ENCODE peak calls at places on chromosome 21, in seven cellular contexts. One of them, this sample, is unnamed.
A peak's percentile ranks its signal among the peaks of the same experiment; 100 is the strongest.

GRCh38 chr21:31198575-31198974 is 145.5 kb downstream of the TIAM1 start:
- DNase-seq in endodermal cell: no peak
- DNase-seq in GM23338: peak; percentile 71
- DNase-seq in PC-9: no peak
- DNase-seq in AG04450: peak; percentile 24
- DNase-seq in mesendoderm: peak; percentile 49
- DNase-seq in A549: peak; percentile 13
- DNase-seq in this sample: peak; percentile 25

GRCh38 chr21:31204801-31205200 is 139.3 kb downstream of the TIAM1 start:
- DNase-seq in endodermal cell: no peak
- DNase-seq in GM23338: no peak
- DNase-seq in PC-9: no peak
- DNase-seq in AG04450: no peak
- DNase-seq in mesendoderm: no peak
- DNase-seq in A549: no peak
- DNase-seq in this sample: no peak

GRCh38 chr21:31894441-31894840 is 21.6 kb downstream of the HUNK start:
- DNase-seq in endodermal cell: peak; percentile 36
- DNase-seq in GM23338: no peak
- DNase-seq in PC-9: no peak
- DNase-seq in AG04450: no peak
- DNase-seq in mesendoderm: peak; percentile 27
- DNase-seq in A549: no peak
- DNase-seq in this sample: no peak

GRCh38 chr21:32645261-32646182 is 33.3 kb upstream of the CFAP298 start:
- DNase-seq in endodermal cell: peak; percentile 89
- DNase-seq in GM23338: peak; percentile 76
- DNase-seq in PC-9: no peak
- DNase-seq in AG04450: no peak
- DNase-seq in mesendoderm: peak; percentile 48
- DNase-seq in A549: no peak
- DNase-seq in this sample: no peak

GRCh38 chr21:45487161-45487806 is 55.0 kb downstream of the SLC19A1 start:
- DNase-seq in endodermal cell: no peak
- DNase-seq in GM23338: no peak
- DNase-seq in PC-9: no peak
- DNase-seq in AG04450: no peak
- DNase-seq in mesendoderm: no peak
- DNase-seq in A549: no peak
- DNase-seq in this sample: no peak

GRCh38 chr21:45833437-45833836 is 148.1 kb upstream of the COL6A1 start:
- DNase-seq in endodermal cell: no peak
- DNase-seq in GM23338: no peak
- DNase-seq in PC-9: no peak
- DNase-seq in AG04450: no peak
- DNase-seq in mesendoderm: no peak
- DNase-seq in A549: no peak
- DNase-seq in this sample: no peak

GRCh38 chr21:16978309-16978895 is 534.4 kb upstream of the CXADR start:
- DNase-seq in endodermal cell: no peak
- DNase-seq in GM23338: no peak
- DNase-seq in PC-9: no peak
- DNase-seq in AG04450: no peak
- DNase-seq in mesendoderm: no peak
- DNase-seq in A549: no peak
- DNase-seq in this sample: no peak

GRCh38 chr21:46226146-46226545 is 2.4 kb downstream of the LSS start:
- DNase-seq in endodermal cell: peak; percentile 33
- DNase-seq in GM23338: no peak
- DNase-seq in PC-9: no peak
- DNase-seq in AG04450: no peak
- DNase-seq in mesendoderm: no peak
- DNase-seq in A549: no peak
- DNase-seq in this sample: no peak

GRCh38 chr21:46594276-46594675 is 10.6 kb downstream of the S100B start:
- DNase-seq in endodermal cell: no peak
- DNase-seq in GM23338: peak; percentile 52
- DNase-seq in PC-9: no peak
- DNase-seq in AG04450: no peak
- DNase-seq in mesendoderm: peak; percentile 36
- DNase-seq in A549: no peak
- DNase-seq in this sample: no peak

GRCh38 chr21:24514081-24514733 is 1093.1 kb downstream of the MRPL39 start:
- DNase-seq in endodermal cell: no peak
- DNase-seq in GM23338: peak; percentile 9
- DNase-seq in PC-9: no peak
- DNase-seq in AG04450: no peak
- DNase-seq in mesendoderm: no peak
- DNase-seq in A549: no peak
- DNase-seq in this sample: no peak

GRCh38 chr21:16633851-16634521 is 878.9 kb upstream of the CXADR start:
- DNase-seq in endodermal cell: no peak
- DNase-seq in GM23338: no peak
- DNase-seq in PC-9: no peak
- DNase-seq in AG04450: no peak
- DNase-seq in mesendoderm: no peak
- DNase-seq in A549: no peak
- DNase-seq in this sample: no peak

GRCh38 chr21:33587792-33588484 is 546 bp downstream of the DONSON start:
- DNase-seq in endodermal cell: peak; percentile 76
- DNase-seq in GM23338: peak; percentile 57
- DNase-seq in PC-9: no peak
- DNase-seq in AG04450: no peak
- DNase-seq in mesendoderm: peak; percentile 51
- DNase-seq in A549: peak; percentile 11
- DNase-seq in this sample: peak; percentile 10

GRCh38 chr21:46256501-46256994 is 28.0 kb upstream of the LSS start:
- DNase-seq in endodermal cell: no peak
- DNase-seq in GM23338: peak; percentile 18
- DNase-seq in PC-9: no peak
- DNase-seq in AG04450: no peak
- DNase-seq in mesendoderm: no peak
- DNase-seq in A549: no peak
- DNase-seq in this sample: no peak

DNA sequence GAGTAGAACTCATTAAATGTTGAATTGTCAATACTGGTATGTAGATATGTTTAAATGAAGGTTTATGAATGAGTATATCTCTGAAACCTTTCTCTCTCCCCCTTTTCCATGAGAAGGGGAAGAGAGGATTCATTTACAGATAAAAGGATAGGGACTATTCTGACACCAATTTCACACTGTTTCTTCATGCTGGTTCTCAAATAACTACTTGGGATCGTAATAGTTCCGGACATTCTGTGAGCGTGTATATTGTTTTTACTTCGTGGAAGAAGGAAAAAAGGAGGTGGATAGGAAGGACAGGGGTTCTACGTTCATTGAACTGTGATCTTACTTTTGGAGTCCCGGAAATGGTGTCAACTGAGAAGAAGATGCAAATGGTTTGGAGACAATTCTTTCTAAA is 284.2 kb downstream of the GRIK1 start:
- DNase-seq in endodermal cell: no peak
- DNase-seq in GM23338: no peak
- DNase-seq in PC-9: no peak
- DNase-seq in AG04450: no peak
- DNase-seq in mesendoderm: no peak
- DNase-seq in A549: no peak
- DNase-seq in this sample: no peak
- H3K27ac ChIP-seq in endodermal cell: no peak overlapping the region
- H3K27ac ChIP-seq in GM23338: no peak overlapping the region
- H3K27ac ChIP-seq in PC-9: no peak overlapping the region
- H3K27ac ChIP-seq in AG04450: no peak overlapping the region
- H3K27ac ChIP-seq in mesendoderm: no peak overlapping the region
- H3K27ac ChIP-seq in A549: no peak overlapping the region
- H3K27ac ChIP-seq in this sample: no peak overlapping the region

GRCh38 chr21:35862969-35863368 is 197.4 kb downstream of the SETD4 start:
- DNase-seq in endodermal cell: no peak
- DNase-seq in GM23338: no peak
- DNase-seq in PC-9: no peak
- DNase-seq in AG04450: no peak
- DNase-seq in mesendoderm: no peak
- DNase-seq in A549: no peak
- DNase-seq in this sample: no peak

GRCh38 chr21:35864039-35864438 is 196.3 kb downstream of the SETD4 start:
- DNase-seq in endodermal cell: no peak
- DNase-seq in GM23338: no peak
- DNase-seq in PC-9: no peak
- DNase-seq in AG04450: no peak
- DNase-seq in mesendoderm: no peak
- DNase-seq in A549: no peak
- DNase-seq in this sample: no peak

GRCh38 chr21:35868869-35869223 is 191.5 kb downstream of the SETD4 start:
- DNase-seq in endodermal cell: no peak
- DNase-seq in GM23338: no peak
- DNase-seq in PC-9: no peak
- DNase-seq in AG04450: no peak
- DNase-seq in mesendoderm: no peak
- DNase-seq in A549: no peak
- DNase-seq in this sample: no peak

GRCh38 chr21:35873441-35873840 is 186.9 kb downstream of the SETD4 start:
- DNase-seq in endodermal cell: no peak
- DNase-seq in GM23338: no peak
- DNase-seq in PC-9: no peak
- DNase-seq in AG04450: no peak
- DNase-seq in mesendoderm: no peak
- DNase-seq in A549: no peak
- DNase-seq in this sample: no peak

GRCh38 chr21:35868005-35868868 is 192.1 kb downstream of the SETD4 start:
- DNase-seq in endodermal cell: no peak
- DNase-seq in GM23338: no peak
- DNase-seq in PC-9: no peak
- DNase-seq in AG04450: no peak
- DNase-seq in mesendoderm: no peak
- DNase-seq in A549: no peak
- DNase-seq in this sample: no peak
- H3K27ac ChIP-seq in endodermal cell: no peak overlapping the region
- H3K27ac ChIP-seq in GM23338: no peak overlapping the region
- H3K27ac ChIP-seq in PC-9: no peak overlapping the region
- H3K27ac ChIP-seq in AG04450: no peak overlapping the region
- H3K27ac ChIP-seq in mesendoderm: no peak overlapping the region
- H3K27ac ChIP-seq in A549: no peak overlapping the region
- H3K27ac ChIP-seq in this sample: no peak overlapping the region

GRCh38 chr21:15208787-15209186 is 144.0 kb upstream of the NRIP1 start:
- DNase-seq in endodermal cell: no peak
- DNase-seq in GM23338: no peak
- DNase-seq in PC-9: no peak
- DNase-seq in AG04450: no peak
- DNase-seq in mesendoderm: no peak
- DNase-seq in A549: no peak
- DNase-seq in this sample: no peak

GRCh38 chr21:15211491-15212133 is 146.8 kb upstream of the NRIP1 start:
- DNase-seq in endodermal cell: no peak
- DNase-seq in GM23338: no peak
- DNase-seq in PC-9: no peak
- DNase-seq in AG04450: no peak
- DNase-seq in mesendoderm: no peak
- DNase-seq in A549: no peak
- DNase-seq in this sample: no peak

GRCh38 chr21:15209224-15209623 is 144.4 kb upstream of the NRIP1 start:
- DNase-seq in endodermal cell: no peak
- DNase-seq in GM23338: no peak
- DNase-seq in PC-9: no peak
- DNase-seq in AG04450: no peak
- DNase-seq in mesendoderm: no peak
- DNase-seq in A549: no peak
- DNase-seq in this sample: no peak

GRCh38 chr21:15212214-15212613 is 147.4 kb upstream of the NRIP1 start:
- DNase-seq in endodermal cell: no peak
- DNase-seq in GM23338: no peak
- DNase-seq in PC-9: no peak
- DNase-seq in AG04450: no peak
- DNase-seq in mesendoderm: no peak
- DNase-seq in A549: no peak
- DNase-seq in this sample: no peak

GRCh38 chr21:15210235-15210678 is 145.5 kb upstream of the NRIP1 start:
- DNase-seq in endodermal cell: peak; percentile 49
- DNase-seq in GM23338: no peak
- DNase-seq in PC-9: peak; percentile 90
- DNase-seq in AG04450: no peak
- DNase-seq in mesendoderm: peak; percentile 26
- DNase-seq in A549: peak; percentile 55
- DNase-seq in this sample: no peak
- H3K27ac ChIP-seq in endodermal cell: no peak overlapping the region
- H3K27ac ChIP-seq in GM23338: no peak overlapping the region
- H3K27ac ChIP-seq in PC-9: peak overlapping the region; percentile 83
- H3K27ac ChIP-seq in AG04450: no peak overlapping the region
- H3K27ac ChIP-seq in mesendoderm: no peak overlapping the region
- H3K27ac ChIP-seq in A549: peak overlapping the region; percentile 82
- H3K27ac ChIP-seq in this sample: no peak overlapping the region

GRCh38 chr21:26836546-26836945 is 8.7 kb downstream of the ADAMTS1 start:
- DNase-seq in endodermal cell: no peak
- DNase-seq in GM23338: no peak
- DNase-seq in PC-9: no peak
- DNase-seq in AG04450: no peak
- DNase-seq in mesendoderm: no peak
- DNase-seq in A549: no peak
- DNase-seq in this sample: no peak

GRCh38 chr21:26833460-26833939 is 11.7 kb downstream of the ADAMTS1 start:
- DNase-seq in endodermal cell: no peak
- DNase-seq in GM23338: no peak
- DNase-seq in PC-9: no peak
- DNase-seq in AG04450: no peak
- DNase-seq in mesendoderm: no peak
- DNase-seq in A549: no peak
- DNase-seq in this sample: no peak

GRCh38 chr21:26834181-26834945 is 10.8 kb downstream of the ADAMTS1 start:
- DNase-seq in endodermal cell: no peak
- DNase-seq in GM23338: peak; percentile 44
- DNase-seq in PC-9: no peak
- DNase-seq in AG04450: no peak
- DNase-seq in mesendoderm: no peak
- DNase-seq in A549: no peak
- DNase-seq in this sample: peak; percentile 37

GRCh38 chr21:26835714-26836265 is 9.4 kb downstream of the ADAMTS1 start:
- DNase-seq in endodermal cell: no peak
- DNase-seq in GM23338: no peak
- DNase-seq in PC-9: no peak
- DNase-seq in AG04450: no peak
- DNase-seq in mesendoderm: no peak
- DNase-seq in A549: no peak
- DNase-seq in this sample: no peak

DNA sequence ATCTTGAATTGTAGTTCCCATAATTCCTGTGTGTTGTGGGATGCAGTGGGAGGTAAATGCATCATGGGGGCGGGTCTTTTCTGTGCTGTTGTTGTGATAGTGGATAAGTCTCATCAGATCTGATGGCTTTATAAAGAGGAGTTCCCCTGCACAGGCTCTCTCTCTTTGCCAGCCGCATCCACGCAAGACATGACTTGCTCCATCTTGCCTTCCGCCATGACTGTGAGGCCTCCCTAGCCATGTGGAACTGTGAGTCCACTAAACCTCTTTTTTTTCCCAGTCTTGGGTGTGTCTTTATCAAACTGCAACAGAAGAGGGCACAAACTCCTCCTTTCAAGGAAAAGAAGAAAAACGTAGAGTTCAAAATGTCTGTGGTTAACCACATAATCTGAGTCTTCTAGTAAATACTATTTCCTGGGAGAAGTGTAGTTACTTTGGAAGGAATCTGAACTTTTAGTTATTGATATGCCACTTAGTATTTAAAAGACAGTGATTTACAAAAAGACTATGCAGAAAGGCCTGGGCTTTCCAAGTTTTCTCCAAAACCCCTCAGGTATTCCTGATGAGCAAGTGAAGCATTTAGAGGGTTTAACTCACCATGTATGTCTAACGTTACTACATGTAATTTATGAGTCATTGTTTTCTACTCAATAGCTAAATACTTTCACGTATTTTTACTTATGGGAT is 10.0 kb downstream of the ADAMTS1 start:
- DNase-seq in endodermal cell: no peak
- DNase-seq in GM23338: no peak
- DNase-seq in PC-9: no peak
- DNase-seq in AG04450: no peak
- DNase-seq in mesendoderm: peak; percentile 61
- DNase-seq in A549: no peak
- DNase-seq in this sample: peak; percentile 60
- H3K27ac ChIP-seq in endodermal cell: no peak overlapping the region
- H3K27ac ChIP-seq in GM23338: no peak overlapping the region
- H3K27ac ChIP-seq in PC-9: no peak overlapping the region
- H3K27ac ChIP-seq in AG04450: no peak overlapping the region
- H3K27ac ChIP-seq in mesendoderm: no peak overlapping the region
- H3K27ac ChIP-seq in A549: no peak overlapping the region
- H3K27ac ChIP-seq in this sample: peak overlapping the region; percentile 9